ENCODE peak calls at places on chromosome 1, in five cellular contexts. A is prostate gland, Q is heart left ventricle, L is stomach, T is H54. N is an unnamed sample.

GRCh38 chr1:154819628-154820590 is 50.2 kb downstream of the KCNN3 start:
- DNase-seq in Q (no peak), L (peak), A (no peak), T (peak), N (no peak)

GRCh38 chr1:167553136-167554027 is at the start of gene CREG1:
- DNase-seq in T (peak), L (peak), Q (peak), A (peak), N (peak)

GRCh38 chr1:237672748-237673147 is 218.0 kb downstream of the ZP4 start:
- DNase-seq in L (no peak), Q (no peak), A (no peak), T (no peak), N (peak)

GRCh38 chr1:81689531-81689941 is 111.2 kb upstream of the ADGRL2 start:
- DNase-seq in L (no peak), A (no peak), Q (peak), T (no peak), N (peak)

GRCh38 chr1:41851589-41851988 is 67.1 kb downstream of the HIVEP3 start:
- DNase-seq in L (no peak), A (no peak), T (peak), Q (no peak), N (no peak)

GRCh38 chr1:29754608-29755375 is 518.5 kb downstream of the PTPRU start:
- DNase-seq in A (no peak), L (no peak), T (no peak), Q (no peak), N (no peak)

GRCh38 chr1:217275617-217276398 is 355.1 kb downstream of the GPATCH2 start:
- DNase-seq in Q (no peak), A (no peak), T (no peak), L (no peak), N (no peak)

GRCh38 chr1:181479137-181479745 is 4.1 kb upstream of the CACNA1E start:
- DNase-seq in A (peak), Q (peak), L (peak), T (peak), N (peak)

GRCh38 chr1:117198097-117198496 is 12.6 kb downstream of the VTCN1 start:
- DNase-seq in Q (no peak), A (no peak), L (no peak), T (no peak), N (no peak)

DNA sequence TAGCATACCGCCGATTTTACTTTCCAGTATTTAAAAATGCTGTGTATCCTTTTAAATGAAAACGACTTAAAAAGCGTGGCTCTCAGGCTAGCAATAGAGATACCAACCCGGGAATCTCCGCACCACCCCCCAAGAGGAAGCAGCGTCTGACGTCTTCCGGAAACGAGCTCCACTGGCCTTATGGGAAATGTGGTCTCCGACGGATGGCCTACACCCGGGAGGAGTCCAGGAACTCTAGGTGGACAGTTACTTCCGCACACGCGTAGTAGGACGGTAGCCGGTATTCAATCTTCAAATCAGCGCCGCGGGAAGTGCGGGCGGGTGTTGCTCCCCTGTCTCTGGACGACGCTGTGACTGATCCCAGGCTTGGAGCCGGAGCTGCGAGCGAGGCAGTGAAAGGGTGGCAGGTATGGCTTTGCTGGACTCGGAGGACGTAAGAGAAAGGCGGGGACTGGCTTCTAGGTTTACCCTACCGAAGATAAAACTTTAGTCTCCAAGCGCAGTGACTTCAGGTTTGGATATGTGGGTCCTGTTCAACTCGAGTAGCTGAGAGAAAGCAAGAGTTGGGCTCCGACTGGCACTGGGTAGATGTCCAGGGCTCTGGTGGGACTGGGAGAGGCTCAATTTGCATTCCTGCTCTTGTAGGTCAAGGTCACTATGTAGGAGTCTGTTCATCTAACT is at the start of gene ZNF684:
- DNase-seq in L (peak), A (peak), Q (peak), T (peak), N (peak)
- TF ChIP-seq POLR2A in L (no peak), A (no peak), Q (no peak), T (peak), N (no peak)

DNA sequence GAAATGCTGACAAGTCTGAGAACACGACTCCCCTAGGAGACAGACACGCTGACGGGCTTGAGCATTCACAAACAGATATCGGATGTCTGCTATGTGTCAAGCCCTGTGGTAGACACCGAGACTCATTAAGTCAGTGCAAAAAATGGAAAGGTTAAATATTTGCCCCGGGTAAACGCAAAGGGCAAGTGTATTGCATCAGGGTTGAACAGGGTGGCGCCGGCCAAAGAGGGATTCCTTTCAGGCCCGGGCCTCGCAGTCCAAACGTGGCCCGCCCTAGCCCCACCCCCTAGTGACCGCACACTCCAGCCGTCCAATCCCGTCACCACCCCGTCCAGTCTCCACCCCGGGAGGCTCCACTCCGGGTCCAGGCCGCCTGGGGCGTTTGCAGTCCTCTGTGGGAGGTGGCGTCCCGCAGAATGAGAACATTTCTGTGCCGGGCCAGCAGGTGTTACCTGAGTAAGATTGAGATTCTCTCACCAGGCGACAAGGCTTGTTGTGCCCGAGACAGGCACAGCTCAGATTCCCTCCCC is 16.3 kb upstream of the TMEM9 start:
- DNase-seq in T (peak), Q (peak), A (peak), L (peak), N (peak)
- TF ChIP-seq POLR2A in T (peak), Q (peak), A (peak), L (no peak), N (no peak)

GRCh38 chr1:187516874-187517273 is 688.1 kb downstream of the PLA2G4A start:
- DNase-seq in T (no peak), A (no peak), L (no peak), Q (no peak), N (no peak)
- TF ChIP-seq POLR2A in T (no peak), A (no peak), L (no peak), Q (no peak), N (no peak)

DNA sequence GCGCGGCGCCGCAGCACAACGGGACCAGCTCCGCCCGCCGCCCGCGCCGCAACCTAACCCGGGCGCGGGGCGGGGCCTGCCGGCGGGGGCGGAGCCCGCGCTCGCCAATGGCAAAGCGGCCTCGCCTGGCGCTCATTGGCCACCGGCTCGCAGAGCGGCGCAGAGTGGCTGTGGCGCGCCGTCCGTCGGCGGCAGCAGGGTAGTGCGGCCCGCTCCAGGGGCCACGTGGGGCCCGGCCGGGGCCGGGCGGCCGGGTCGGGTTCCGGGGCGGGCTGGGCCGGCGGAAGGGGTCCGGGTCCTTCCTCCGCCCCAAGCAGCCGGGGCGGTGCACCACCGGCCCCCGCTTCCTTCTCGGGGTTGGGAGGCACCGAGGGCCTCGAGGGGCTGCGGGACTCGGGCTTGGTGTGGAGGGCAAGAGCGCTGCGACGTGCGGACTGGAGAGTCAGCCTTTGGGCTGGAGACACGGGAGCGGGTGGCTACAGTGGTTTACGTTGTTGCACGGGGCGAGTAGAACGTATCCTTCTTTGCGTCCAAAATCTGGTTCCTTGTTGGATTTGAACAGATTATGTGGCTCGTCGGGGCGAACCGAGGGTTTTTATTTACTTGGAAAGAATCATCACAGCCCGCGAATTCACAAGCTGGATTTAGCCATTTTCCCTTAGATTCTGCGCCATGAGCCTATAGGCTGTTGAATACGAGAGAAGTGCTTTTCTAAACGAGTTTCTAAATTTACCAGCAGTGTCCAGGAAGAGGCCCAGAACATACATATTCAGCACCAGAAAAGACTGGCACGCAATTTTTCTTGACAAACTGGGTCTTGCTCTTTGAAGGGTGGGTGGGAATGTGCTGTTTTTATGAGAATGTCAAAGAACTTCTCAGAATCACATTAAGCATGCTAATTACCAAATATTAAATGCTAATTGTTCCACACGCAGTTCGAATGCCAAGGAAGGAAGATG is at the start of gene SRM:
- DNase-seq in T (peak), A (peak), Q (peak), L (peak), N (peak)
- TF ChIP-seq POLR2A in T (peak), A (peak), Q (peak), L (no peak), N (peak)